ENCODE peak calls at places on chromosomes 6 and 20, in four cellular contexts. One of them, this sample, is unnamed.

GRCh38 chr20:62727584-62728027 is 19.0 kb downstream of the NTSR1 start:
- DNase-seq in pancreas: peak
- DNase-seq in HFF-Myc: no peak
- DNase-seq in Kasumi-1: no peak
- DNase-seq in this sample: no peak

GRCh38 chr20:8291200-8291599 is 159.1 kb downstream of the PLCB1 start:
- DNase-seq in pancreas: no peak
- DNase-seq in HFF-Myc: no peak
- DNase-seq in Kasumi-1: no peak
- DNase-seq in this sample: no peak

GRCh38 chr6:133130863-133131262 is 110.3 kb upstream of the EYA4 start:
- DNase-seq in pancreas: peak
- DNase-seq in HFF-Myc: peak
- DNase-seq in Kasumi-1: no peak
- DNase-seq in this sample: no peak

GRCh38 chr6:107115695-107116327 is 496 bp upstream of the BEND3 start:
- DNase-seq in pancreas: peak
- DNase-seq in HFF-Myc: no peak
- DNase-seq in Kasumi-1: peak
- DNase-seq in this sample: no peak

GRCh38 chr6:107079429-107079828 is 35.9 kb downstream of the BEND3 start:
- DNase-seq in pancreas: no peak
- DNase-seq in HFF-Myc: no peak
- DNase-seq in Kasumi-1: no peak
- DNase-seq in this sample: no peak

GRCh38 chr6:134413241-134413643 is 95.3 kb upstream of the SGK1 start:
- DNase-seq in pancreas: no peak
- DNase-seq in HFF-Myc: no peak
- DNase-seq in Kasumi-1: no peak
- DNase-seq in this sample: no peak

GRCh38 chr20:59670786-59671492 is 66.6 kb downstream of the PHACTR3 start:
- DNase-seq in pancreas: no peak
- DNase-seq in HFF-Myc: no peak
- DNase-seq in Kasumi-1: no peak
- DNase-seq in this sample: no peak

GRCh38 chr6:166928644-166929515 is 27.5 kb downstream of the RNASET2 start:
- DNase-seq in pancreas: no peak
- DNase-seq in HFF-Myc: no peak
- DNase-seq in Kasumi-1: no peak
- DNase-seq in this sample: no peak

GRCh38 chr20:37987602-37988290 is 45.5 kb downstream of the TTI1 start:
- DNase-seq in pancreas: no peak
- DNase-seq in HFF-Myc: no peak
- DNase-seq in Kasumi-1: no peak
- DNase-seq in this sample: no peak

GRCh38 chr6:161353208-161353613 is 79.3 kb upstream of the AGPAT4 start:
- DNase-seq in pancreas: no peak
- DNase-seq in HFF-Myc: peak
- DNase-seq in Kasumi-1: no peak
- DNase-seq in this sample: no peak

GRCh38 chr6:75049308-75049707 is 156.5 kb downstream of the COL12A1 start:
- DNase-seq in pancreas: no peak
- DNase-seq in HFF-Myc: no peak
- DNase-seq in Kasumi-1: no peak
- DNase-seq in this sample: no peak

GRCh38 chr6:5726976-5727718 is 279.6 kb downstream of the NRN1 start:
- DNase-seq in pancreas: no peak
- DNase-seq in HFF-Myc: no peak
- DNase-seq in Kasumi-1: no peak
- DNase-seq in this sample: no peak

GRCh38 chr6:31558631-31559500 is 11.5 kb downstream of the NFKBIL1 start:
- DNase-seq in pancreas: no peak
- DNase-seq in HFF-Myc: no peak
- DNase-seq in Kasumi-1: peak
- DNase-seq in this sample: peak

GRCh38 chr6:34342247-34342646 is 50.2 kb downstream of the NUDT3 start:
- DNase-seq in pancreas: no peak
- DNase-seq in HFF-Myc: no peak
- DNase-seq in Kasumi-1: no peak
- DNase-seq in this sample: no peak

GRCh38 chr20:63217706-63218105 is 1.8 kb upstream of the YTHDF1 start:
- DNase-seq in pancreas: no peak
- DNase-seq in HFF-Myc: no peak
- DNase-seq in Kasumi-1: no peak
- DNase-seq in this sample: no peak

GRCh38 chr6:150004783-150005717 is 20.3 kb downstream of the RAET1L start:
- DNase-seq in pancreas: peak
- DNase-seq in HFF-Myc: peak
- DNase-seq in Kasumi-1: peak
- DNase-seq in this sample: peak

GRCh38 chr6:79240509-79240908 is 6.0 kb upstream of the HMGN3 start:
- DNase-seq in pancreas: no peak
- DNase-seq in HFF-Myc: no peak
- DNase-seq in Kasumi-1: no peak
- DNase-seq in this sample: no peak

GRCh38 chr6:293185-294174 is 1.2 kb downstream of the DUSP22 start:
- DNase-seq in pancreas: no peak
- DNase-seq in HFF-Myc: no peak
- DNase-seq in Kasumi-1: no peak
- DNase-seq in this sample: no peak

GRCh38 chr6:11586574-11586973 is 49.0 kb downstream of the TMEM170B start:
- DNase-seq in pancreas: no peak
- DNase-seq in HFF-Myc: peak
- DNase-seq in Kasumi-1: no peak
- DNase-seq in this sample: no peak

GRCh38 chr6:130381012-130381411 is 15.2 kb downstream of the TMEM200A start:
- DNase-seq in pancreas: no peak
- DNase-seq in HFF-Myc: no peak
- DNase-seq in Kasumi-1: no peak
- DNase-seq in this sample: no peak

GRCh38 chr6:83371428-83371827 is 59.4 kb downstream of the ME1 start:
- DNase-seq in pancreas: no peak
- DNase-seq in HFF-Myc: no peak
- DNase-seq in Kasumi-1: no peak
- DNase-seq in this sample: no peak

GRCh38 chr20:33668087-33668790 is 1.5 kb downstream of the ACTL10 start:
- DNase-seq in pancreas: no peak
- DNase-seq in HFF-Myc: no peak
- DNase-seq in Kasumi-1: peak
- DNase-seq in this sample: peak

GRCh38 chr20:62795023-62795761 is 1.1 kb upstream of the MRGBP start:
- DNase-seq in pancreas: peak
- DNase-seq in HFF-Myc: no peak
- DNase-seq in Kasumi-1: peak
- DNase-seq in this sample: peak

GRCh38 chr6:27836783-27837635 is 75.2 kb downstream of the OR2B2 start:
- DNase-seq in pancreas: peak
- DNase-seq in HFF-Myc: peak
- DNase-seq in Kasumi-1: peak
- DNase-seq in this sample: peak

GRCh38 chr20:50729925-50730764 is 1.2 kb upstream of the PARD6B start:
- DNase-seq in pancreas: no peak
- DNase-seq in HFF-Myc: no peak
- DNase-seq in Kasumi-1: no peak
- DNase-seq in this sample: no peak

GRCh38 chr6:132520953-132521352 is 8.0 kb upstream of the STX7 start:
- DNase-seq in pancreas: no peak
- DNase-seq in HFF-Myc: no peak
- DNase-seq in Kasumi-1: no peak
- DNase-seq in this sample: no peak

GRCh38 chr6:3230275-3231212 is 3.1 kb upstream of the TUBB2B start:
- DNase-seq in pancreas: no peak
- DNase-seq in HFF-Myc: no peak
- DNase-seq in Kasumi-1: no peak
- DNase-seq in this sample: no peak

GRCh38 chr20:11375368-11375767 is 542.3 kb upstream of the BTBD3 start:
- DNase-seq in pancreas: no peak
- DNase-seq in HFF-Myc: no peak
- DNase-seq in Kasumi-1: no peak
- DNase-seq in this sample: no peak

GRCh38 chr6:129476248-129476564 is 233.8 kb downstream of the ARHGAP18 start:
- DNase-seq in pancreas: no peak
- DNase-seq in HFF-Myc: no peak
- DNase-seq in Kasumi-1: no peak
- DNase-seq in this sample: no peak

GRCh38 chr6:81265106-81265505 is 487.4 kb downstream of the TENT5A start:
- DNase-seq in pancreas: no peak
- DNase-seq in HFF-Myc: no peak
- DNase-seq in Kasumi-1: no peak
- DNase-seq in this sample: no peak

This sample was measured in KG1.